ENCODE peak calls at places on chromosome 14, in ten cellular contexts. E, O, A, P, N, F, M, U, T and H are unnamed samples.

GRCh38 chr14:37114039-37114438 is 58.4 kb downstream of the SLC25A21 start:
- DNase-seq in E (no peak), O (no peak), A (no peak), P (no peak), N (no peak), F (no peak), M (no peak), U (no peak), T (no peak), H (peak)

GRCh38 chr14:90396342-90397339 is at the start of gene CALM1:
- DNase-seq in E (peak), O (peak), A (peak), P (peak), N (peak), F (peak), M (peak), U (peak), T (peak), H (peak)

GRCh38 chr14:24051789-24052655 is at the start of gene CARMIL3:
- DNase-seq in E (peak), O (peak), A (peak), P (peak), N (no peak), F (no peak), M (no peak), U (peak), T (peak), H (no peak)

GRCh38 chr14:72742682-72743195 is 151.2 kb downstream of the DPF3 start:
- DNase-seq in E (no peak), O (no peak), A (no peak), P (no peak), N (no peak), F (no peak), M (no peak), U (no peak), T (no peak), H (no peak)

GRCh38 chr14:41532255-41532654 is 74.4 kb upstream of the LRFN5 start:
- DNase-seq in E (no peak), O (no peak), A (no peak), P (no peak), N (no peak), F (no peak), M (no peak), U (no peak), T (no peak), H (no peak)

GRCh38 chr14:55874785-55875184 is 243.4 kb upstream of the PELI2 start:
- DNase-seq in E (no peak), O (no peak), A (no peak), P (no peak), N (no peak), F (no peak), M (no peak), U (no peak), T (no peak), H (no peak)

GRCh38 chr14:55589171-55589570 is 9.2 kb downstream of the KTN1 start:
- DNase-seq in E (no peak), O (no peak), A (no peak), P (no peak), N (no peak), F (no peak), M (no peak), U (no peak), T (no peak), H (no peak)

GRCh38 chr14:94581127-94581999 is at the start of gene SERPINA5:
- DNase-seq in E (peak), O (no peak), A (peak), P (no peak), N (no peak), F (no peak), M (no peak), U (peak), T (peak), H (no peak)

GRCh38 chr14:34374998-34375740 is 86.9 kb downstream of the SPTSSA start:
- DNase-seq in E (peak), O (no peak), A (no peak), P (no peak), N (no peak), F (no peak), M (no peak), U (no peak), T (no peak), H (peak)

GRCh38 chr14:88660056-88660455 is 97.2 kb downstream of the ZC3H14 start:
- DNase-seq in E (peak), O (no peak), A (no peak), P (no peak), N (no peak), F (no peak), M (no peak), U (no peak), T (no peak), H (no peak)

GRCh38 chr14:89965839-89966238 is 10.1 kb downstream of the TDP1 start:
- DNase-seq in E (no peak), O (no peak), A (no peak), P (no peak), N (no peak), F (no peak), M (no peak), U (no peak), T (no peak), H (no peak)

GRCh38 chr14:101862177-101862576 is 100.7 kb downstream of the PPP2R5C start:
- DNase-seq in E (no peak), O (no peak), A (no peak), P (no peak), N (no peak), F (no peak), M (no peak), U (no peak), T (no peak), H (no peak)

GRCh38 chr14:22974530-22975313 is 7.6 kb downstream of the AJUBA start:
- DNase-seq in E (no peak), O (no peak), A (no peak), P (no peak), N (no peak), F (no peak), M (no peak), U (no peak), T (peak), H (no peak)

GRCh38 chr14:22225526-22226133 is 363.4 kb downstream of the DAD1 start:
- DNase-seq in E (no peak), O (peak), A (no peak), P (no peak), N (no peak), F (no peak), M (no peak), U (no peak), T (no peak), H (no peak)

GRCh38 chr14:36835145-36835544 is 173.5 kb downstream of the PAX9 start:
- DNase-seq in E (no peak), O (no peak), A (no peak), P (no peak), N (no peak), F (no peak), M (no peak), U (no peak), T (no peak), H (no peak)

GRCh38 chr14:96252323-96253052 is 3.5 kb upstream of the BDKRB1 start:
- DNase-seq in E (no peak), O (no peak), A (no peak), P (no peak), N (no peak), F (no peak), M (no peak), U (no peak), T (no peak), H (no peak)

GRCh38 chr14:88706425-88706824 is 86.3 kb downstream of the EML5 start:
- DNase-seq in E (no peak), O (no peak), A (no peak), P (no peak), N (no peak), F (no peak), M (no peak), U (no peak), T (no peak), H (no peak)

GRCh38 chr14:53273671-53274072 is 120.5 kb upstream of the DDHD1 start:
- DNase-seq in E (no peak), O (no peak), A (peak), P (no peak), N (peak), F (no peak), M (no peak), U (peak), T (peak), H (no peak)

GRCh38 chr14:72675126-72675525 is 218.8 kb downstream of the DPF3 start:
- DNase-seq in E (no peak), O (no peak), A (no peak), P (no peak), N (no peak), F (no peak), M (no peak), U (no peak), T (no peak), H (no peak)

GRCh38 chr14:31106768-31107167 is 80.6 kb upstream of the STRN3 start:
- DNase-seq in E (no peak), O (no peak), A (no peak), P (no peak), N (no peak), F (no peak), M (no peak), U (no peak), T (no peak), H (no peak)

GRCh38 chr14:94936411-94936892 is 166.5 kb upstream of the GSC start:
- DNase-seq in E (no peak), O (no peak), A (peak), P (peak), N (peak), F (peak), M (no peak), U (peak), T (peak), H (no peak)

GRCh38 chr14:36173161-36173560 is 3.4 kb downstream of the PTCSC3 start:
- DNase-seq in E (no peak), O (no peak), A (no peak), P (no peak), N (no peak), F (no peak), M (no peak), U (no peak), T (no peak), H (no peak)

GRCh38 chr14:101731187-101732080 is 30.1 kb upstream of the PPP2R5C start:
- DNase-seq in E (peak), O (no peak), A (no peak), P (peak), N (peak), F (peak), M (peak), U (peak), T (no peak), H (no peak)

GRCh38 chr14:23366163-23366921 is 1.4 kb upstream of the EFS start:
- DNase-seq in E (no peak), O (peak), A (peak), P (peak), N (peak), F (peak), M (no peak), U (peak), T (peak), H (no peak)

GRCh38 chr14:72745991-72746980 is 147.6 kb downstream of the DPF3 start:
- DNase-seq in E (no peak), O (peak), A (no peak), P (no peak), N (no peak), F (no peak), M (no peak), U (no peak), T (no peak), H (no peak)

GRCh38 chr14:53999061-53999488 is 42.5 kb upstream of the BMP4 start:
- DNase-seq in E (peak), O (peak), A (no peak), P (no peak), N (no peak), F (no peak), M (no peak), U (no peak), T (no peak), H (no peak)

GRCh38 chr14:60655898-60656754 is 6.8 kb upstream of the SIX1 start:
- DNase-seq in E (no peak), O (no peak), A (no peak), P (no peak), N (no peak), F (no peak), M (no peak), U (peak), T (no peak), H (no peak)

GRCh38 chr14:67538501-67538900 is 5.4 kb downstream of the PLEKHH1 start:
- DNase-seq in E (no peak), O (no peak), A (no peak), P (peak), N (no peak), F (no peak), M (no peak), U (no peak), T (no peak), H (no peak)

GRCh38 chr14:35883677-35884293 is 57.6 kb downstream of the BRMS1L start:
- DNase-seq in E (peak), O (no peak), A (no peak), P (no peak), N (no peak), F (no peak), M (no peak), U (peak), T (no peak), H (no peak)

GRCh38 chr14:61690982-61691381 is 4.3 kb upstream of the HIF1A start:
- DNase-seq in E (no peak), O (no peak), A (no peak), P (no peak), N (no peak), F (no peak), M (no peak), U (no peak), T (no peak), H (no peak)

GRCh38 chr14:34592623-34593022 is 37.3 kb downstream of the SNX6 start:
- DNase-seq in E (no peak), O (no peak), A (peak), P (peak), N (no peak), F (no peak), M (no peak), U (no peak), T (no peak), H (no peak)

GRCh38 chr14:68124885-68125731 is 305.5 kb downstream of the RAD51B start:
- DNase-seq in E (no peak), O (no peak), A (no peak), P (no peak), N (peak), F (no peak), M (no peak), U (no peak), T (no peak), H (no peak)

GRCh38 chr14:103679351-103679750 is 35.9 kb downstream of the XRCC3 start:
- DNase-seq in E (peak), O (no peak), A (peak), P (no peak), N (no peak), F (no peak), M (no peak), U (peak), T (peak), H (no peak)

GRCh38 chr14:50882932-50883826 is 11.3 kb downstream of the ABHD12B start:
- DNase-seq in E (peak), O (no peak), A (no peak), P (no peak), N (no peak), F (no peak), M (no peak), U (no peak), T (no peak), H (peak)

GRCh38 chr14:92486881-92487280 is 26.7 kb upstream of the RIN3 start:
- DNase-seq in E (no peak), O (no peak), A (no peak), P (no peak), N (no peak), F (no peak), M (no peak), U (no peak), T (no peak), H (no peak)

GRCh38 chr14:103847954-103848719 is 762 bp upstream of the PPP1R13B start:
- DNase-seq in E (peak), O (no peak), A (peak), P (peak), N (peak), F (no peak), M (no peak), U (peak), T (peak), H (no peak)

GRCh38 chr14:73567951-73568885 is 795 bp upstream of the ACOT2 start:
- DNase-seq in E (no peak), O (no peak), A (no peak), P (no peak), N (no peak), F (no peak), M (no peak), U (no peak), T (no peak), H (no peak)

DNA sequence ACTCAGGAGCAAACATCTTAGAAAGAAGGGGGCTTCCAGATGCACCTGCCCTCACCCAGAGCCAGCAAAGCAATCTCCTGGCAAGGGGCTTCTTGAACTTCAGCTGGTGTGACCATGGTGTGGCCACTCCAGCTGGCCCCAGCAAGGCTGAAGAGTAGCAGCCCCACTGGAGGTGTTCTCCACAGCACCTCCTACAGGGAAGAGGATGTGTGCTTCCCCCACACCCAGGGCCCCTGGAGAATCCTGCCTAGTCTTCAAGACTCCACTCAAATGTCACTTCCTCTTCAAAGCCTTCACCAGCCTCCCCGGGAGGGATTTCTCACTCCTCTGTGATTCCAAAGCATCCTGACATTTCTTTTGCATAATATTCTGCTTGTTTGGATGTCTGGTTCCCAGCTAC is 8.5 kb downstream of the RAB15 start:
- DNase-seq in E (no peak), O (no peak), A (no peak), P (no peak), N (no peak), F (no peak), M (no peak), U (no peak), T (no peak), H (no peak)
- TF ChIP-seq CTCF in E (no peak), O (no peak), A (no peak), P (no peak), N (no peak), F (no peak), M (no peak), U (no peak), T (no peak), H (no peak)

DNA sequence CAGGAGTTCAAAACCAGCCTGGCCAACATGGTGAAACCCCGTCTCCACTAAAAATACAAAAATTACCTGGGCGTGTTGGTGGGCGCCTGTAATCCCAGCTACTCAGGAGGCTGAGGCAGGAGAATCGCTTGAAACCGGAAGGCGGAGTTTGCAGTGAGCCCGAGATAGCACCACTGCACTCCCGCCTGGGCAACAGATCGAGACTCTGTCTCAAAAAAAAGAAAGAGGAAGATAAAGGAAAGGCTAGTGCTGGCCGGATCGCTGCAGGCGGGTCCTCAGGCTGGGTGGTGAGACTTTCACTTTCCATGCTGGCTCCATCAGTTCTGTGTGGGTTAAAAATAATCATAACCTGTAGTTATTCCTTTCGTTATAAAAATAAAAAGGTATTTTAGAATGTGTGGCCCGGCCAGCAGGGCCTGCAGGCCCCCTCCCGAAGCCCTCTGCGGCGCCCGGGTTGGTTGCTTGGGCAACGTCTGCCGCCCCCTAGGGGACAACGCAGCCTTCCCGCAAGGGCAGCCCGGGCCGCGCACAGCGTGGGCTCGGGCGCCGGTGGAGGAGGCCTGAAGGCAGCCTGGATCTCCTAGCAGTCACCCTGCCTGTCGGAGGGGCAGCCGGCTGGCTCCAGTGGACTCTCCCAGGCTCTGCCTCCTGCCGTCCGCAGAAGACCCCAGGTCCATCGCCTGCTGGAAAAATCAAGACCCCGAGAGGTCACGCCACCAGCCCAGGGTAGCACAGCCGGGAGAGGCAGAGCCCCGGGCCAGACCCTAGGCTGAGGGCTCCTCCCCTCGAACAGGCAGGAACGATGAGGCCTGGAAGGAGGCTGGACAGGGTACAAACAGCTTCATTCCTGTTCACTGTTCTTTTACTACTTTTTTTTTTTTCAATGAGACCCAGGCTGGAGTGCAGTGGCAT is 5.0 kb upstream of the SLC25A47 start:
- DNase-seq in E (peak), O (no peak), A (peak), P (peak), N (peak), F (peak), M (no peak), U (peak), T (peak), H (no peak)
- TF ChIP-seq CTCF in E (peak), O (peak), A (peak), P (peak), N (peak), F (no peak), M (peak), U (peak), T (peak), H (no peak)

GRCh38 chr14:99747582-99748330 is 45.5 kb upstream of the EML1 start:
- DNase-seq in E (no peak), O (no peak), A (no peak), P (no peak), N (no peak), F (no peak), M (no peak), U (no peak), T (no peak), H (no peak)

GRCh38 chr14:99749763-99750715 is 43.2 kb upstream of the EML1 start:
- DNase-seq in E (no peak), O (no peak), A (no peak), P (no peak), N (no peak), F (no peak), M (no peak), U (no peak), T (peak), H (no peak)

GRCh38 chr14:99750746-99751450 is 42.3 kb upstream of the EML1 start:
- DNase-seq in E (no peak), O (no peak), A (no peak), P (no peak), N (no peak), F (no peak), M (no peak), U (no peak), T (no peak), H (no peak)

GRCh38 chr14:99748529-99748928 is 44.7 kb upstream of the EML1 start:
- DNase-seq in E (no peak), O (no peak), A (no peak), P (no peak), N (no peak), F (no peak), M (no peak), U (no peak), T (no peak), H (no peak)

DNA sequence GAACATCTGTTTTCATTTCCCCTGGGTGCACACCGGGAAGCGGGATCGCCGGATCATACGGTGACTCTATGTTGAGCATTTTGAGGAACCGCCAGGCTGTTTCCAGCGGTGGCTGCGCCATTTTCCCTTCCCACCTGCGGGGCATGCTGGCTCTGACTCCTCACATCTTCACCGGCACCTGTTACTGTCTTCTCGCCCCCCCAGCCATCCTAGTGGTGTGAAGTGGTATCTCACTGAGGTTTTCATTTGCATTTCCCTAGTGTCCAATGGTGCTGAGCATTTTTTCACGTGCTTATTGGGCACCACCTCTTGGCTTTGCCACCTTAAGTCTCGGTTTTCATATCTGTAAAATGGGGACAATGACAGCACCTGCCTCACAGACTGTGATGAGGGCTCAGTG is 44.1 kb upstream of the EML1 start:
- DNase-seq in E (no peak), O (no peak), A (no peak), P (no peak), N (no peak), F (no peak), M (no peak), U (peak), T (no peak), H (no peak)
- TF ChIP-seq CTCF in E (no peak), O (peak), A (no peak), P (peak), N (no peak), F (no peak), M (no peak), U (peak), T (peak), H (no peak)

DNA sequence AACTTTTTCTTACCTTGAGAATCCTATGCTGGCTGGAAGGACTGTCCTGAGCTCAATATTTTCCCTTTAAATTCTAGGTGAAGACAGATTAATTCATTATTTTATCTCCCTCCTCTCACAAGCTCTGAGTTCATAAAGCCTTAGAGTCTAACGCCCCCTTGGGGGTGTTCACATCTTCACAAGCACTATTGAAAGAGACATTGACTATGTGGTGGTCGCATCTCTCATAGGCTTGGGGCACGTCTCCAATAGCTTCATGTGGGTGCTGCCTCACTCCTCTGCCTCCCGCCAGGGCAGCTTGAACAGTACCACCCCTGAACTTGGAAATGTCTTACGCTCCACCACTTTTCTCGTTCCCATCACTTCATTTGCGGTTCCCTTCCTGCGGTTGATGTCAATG is 106.2 kb downstream of the UNC79 start:
- DNase-seq in E (peak), O (no peak), A (no peak), P (no peak), N (no peak), F (no peak), M (no peak), U (peak), T (no peak), H (no peak)
- TF ChIP-seq CTCF in E (no peak), O (peak), A (no peak), P (no peak), N (no peak), F (no peak), M (no peak), U (peak), T (no peak), H (peak)

GRCh38 chr14:78170203-78170602 is at the start of gene NRXN3:
- DNase-seq in E (peak), O (no peak), A (no peak), P (no peak), N (no peak), F (no peak), M (no peak), U (peak), T (no peak), H (no peak)
- TF ChIP-seq CTCF in E (no peak), O (no peak), A (no peak), P (no peak), N (no peak), F (no peak), M (no peak), U (no peak), T (no peak), H (no peak)